ENCODE peak calls at places on chromosomes 16 and 17, in six cellular contexts. C, V, P, M, L and E are unnamed samples.

GRCh38 chr16:65769776-65770438 is 596.6 kb upstream of the CDH5 start:
- DNase-seq in C (no peak), V (no peak), P (no peak), M (no peak), L (no peak), E (no peak)

GRCh38 chr17:62882284-62882683 is 74.2 kb upstream of the MARCHF10 start:
- DNase-seq in C (no peak), V (no peak), P (no peak), M (no peak), L (no peak), E (no peak)

GRCh38 chr17:38590988-38591758 is 14.6 kb downstream of the SRCIN1 start:
- DNase-seq in C (no peak), V (no peak), P (no peak), M (no peak), L (no peak), E (no peak)

GRCh38 chr16:49491736-49492089 is 118.1 kb downstream of the C16orf78 start:
- DNase-seq in C (no peak), V (peak), P (peak), M (no peak), L (no peak), E (no peak)

GRCh38 chr17:74877592-74878543 is 5.1 kb upstream of the FDXR start:
- DNase-seq in C (no peak), V (no peak), P (no peak), M (no peak), L (no peak), E (no peak)

GRCh38 chr17:56896968-56897359 is 16.9 kb downstream of the TRIM25 start:
- DNase-seq in C (no peak), V (no peak), P (no peak), M (no peak), L (no peak), E (no peak)

GRCh38 chr17:1460233-1460632 is 4.2 kb upstream of the CRK start:
- DNase-seq in C (no peak), V (no peak), P (no peak), M (no peak), L (no peak), E (peak)

GRCh38 chr17:45227101-45227591 is 5.5 kb downstream of the FMNL1 start:
- DNase-seq in C (no peak), V (no peak), P (no peak), M (no peak), L (no peak), E (no peak)

GRCh38 chr17:16935241-16935663 is 36.7 kb downstream of the TNFRSF13B start:
- DNase-seq in C (no peak), V (no peak), P (no peak), M (no peak), L (no peak), E (no peak)